ENCODE peak calls at places on chromosome 9, in nine cellular contexts. B is AG04450; R is IMR-90; V is SJCRH30; S is suprapubic skin; T is osteoblast; H is CD8-positive, alpha-beta memory T cell; W is tibial nerve; Q is ascending aorta. C is an unnamed sample.

GRCh38 chr9:137865581-137866145 is 11.9 kb upstream of the CACNA1B start:
- DNase-seq in W (no peak), R (no peak), V (no peak), H (no peak), B (no peak), Q (no peak), T (no peak), S (no peak), C (no peak)

GRCh38 chr9:70998962-70999361 is 122.5 kb downstream of the TRPM3 start:
- DNase-seq in S (no peak), R (peak; percentile 27), H (no peak), B (no peak), T (no peak), Q (no peak), V (no peak), W (no peak), C (no peak)

GRCh38 chr9:93958875-93959682 is 3.9 kb upstream of the BARX1 start:
- DNase-seq in V (no peak), H (no peak), W (no peak), B (no peak), Q (no peak), T (peak; percentile 98), R (peak; percentile 7), S (no peak), C (no peak)

GRCh38 chr9:715310-715709 is 126.2 kb upstream of the DMRT1 start:
- DNase-seq in H (no peak), R (no peak), B (no peak), S (no peak), Q (no peak), V (peak; percentile 20), W (peak; percentile 46), T (no peak), C (no peak)

GRCh38 chr9:87518702-87519335 is 21.2 kb downstream of the DAPK1 start:
- DNase-seq in V (no peak), Q (no peak), W (peak; percentile 62), T (no peak), H (no peak), B (no peak), S (no peak), R (no peak), C (no peak)

GRCh38 chr9:16001856-16002255 is 449.0 kb downstream of the CCDC171 start:
- DNase-seq in S (no peak), R (peak; percentile 53), T (no peak), Q (no peak), W (no peak), B (no peak), H (no peak), V (no peak), C (no peak)

GRCh38 chr9:81382281-81382680 is 307.1 kb downstream of the TLE1 start:
- DNase-seq in R (no peak), S (no peak), H (no peak), T (no peak), W (no peak), V (no peak), B (no peak), Q (no peak), C (no peak)

GRCh38 chr9:133970581-133970900 is 21.6 kb downstream of the VAV2 start:
- DNase-seq in R (no peak), H (no peak), B (no peak), Q (no peak), S (no peak), V (no peak), W (no peak), T (peak; percentile 55), C (no peak)

GRCh38 chr9:5336683-5337082 is 3.0 kb downstream of the RLN1 start:
- DNase-seq in T (no peak), W (no peak), H (peak; percentile 69), B (no peak), V (no peak), S (no peak), Q (no peak), R (no peak), C (peak; percentile 39)

GRCh38 chr9:88477300-88477751 is 57.7 kb upstream of the NXNL2 start:
- DNase-seq in V (no peak), Q (no peak), T (peak; percentile 71), H (no peak), S (no peak), R (peak; percentile 99), B (peak; percentile 82), W (no peak), C (no peak)

GRCh38 chr9:69136781-69137180 is 37.3 kb upstream of the TJP2 start:
- DNase-seq in V (peak; percentile 28), T (no peak), R (no peak), H (no peak), Q (peak; percentile 56), W (no peak), S (peak; percentile 56), B (no peak), C (no peak)

GRCh38 chr9:16154570-16155078 is 601.8 kb downstream of the CCDC171 start:
- DNase-seq in V (no peak), S (no peak), Q (peak; percentile 66), H (peak; percentile 38), B (no peak), R (no peak), T (no peak), W (no peak), C (peak; percentile 30)

GRCh38 chr9:129646654-129647053 is 4.7 kb upstream of the ASB6 start:
- DNase-seq in W (no peak), V (no peak), H (no peak), Q (no peak), R (no peak), T (no peak), S (no peak), B (no peak), C (no peak)

GRCh38 chr9:13580760-13581159 is 301.3 kb upstream of the MPDZ start:
- DNase-seq in Q (no peak), V (no peak), H (no peak), R (no peak), T (no peak), S (no peak), B (no peak), W (no peak), C (no peak)

GRCh38 chr9:137028013-137028280 is at the start of gene ABCA2:
- DNase-seq in S (no peak), Q (no peak), H (no peak), T (no peak), B (no peak), R (peak; percentile 12), W (no peak), V (no peak), C (no peak)

GRCh38 chr9:115524467-115525059 is 406.6 kb upstream of the TNC start:
- DNase-seq in V (peak; percentile 97), Q (peak; percentile 66), B (peak; percentile 55), H (no peak), S (no peak), R (peak; percentile 77), W (peak; percentile 60), T (no peak), C (no peak)

GRCh38 chr9:122389195-122389594 is 18.4 kb downstream of the PTGS1 start:
- DNase-seq in H (no peak), Q (no peak), T (no peak), R (no peak), S (peak; percentile 58), W (no peak), B (no peak), V (no peak), C (no peak)

GRCh38 chr9:122392714-122393113 is 21.9 kb downstream of the PTGS1 start:
- DNase-seq in S (no peak), Q (no peak), B (no peak), W (no peak), T (no peak), V (no peak), R (no peak), H (no peak), C (no peak)

GRCh38 chr9:122387526-122387925 is 16.7 kb downstream of the PTGS1 start:
- DNase-seq in H (no peak), T (no peak), R (no peak), W (no peak), V (no peak), Q (no peak), S (no peak), B (no peak), C (no peak)

GRCh38 chr9:122392284-122392683 is 21.5 kb downstream of the PTGS1 start:
- DNase-seq in Q (no peak), V (no peak), S (no peak), R (no peak), B (no peak), T (no peak), H (no peak), W (no peak), C (no peak)

DNA sequence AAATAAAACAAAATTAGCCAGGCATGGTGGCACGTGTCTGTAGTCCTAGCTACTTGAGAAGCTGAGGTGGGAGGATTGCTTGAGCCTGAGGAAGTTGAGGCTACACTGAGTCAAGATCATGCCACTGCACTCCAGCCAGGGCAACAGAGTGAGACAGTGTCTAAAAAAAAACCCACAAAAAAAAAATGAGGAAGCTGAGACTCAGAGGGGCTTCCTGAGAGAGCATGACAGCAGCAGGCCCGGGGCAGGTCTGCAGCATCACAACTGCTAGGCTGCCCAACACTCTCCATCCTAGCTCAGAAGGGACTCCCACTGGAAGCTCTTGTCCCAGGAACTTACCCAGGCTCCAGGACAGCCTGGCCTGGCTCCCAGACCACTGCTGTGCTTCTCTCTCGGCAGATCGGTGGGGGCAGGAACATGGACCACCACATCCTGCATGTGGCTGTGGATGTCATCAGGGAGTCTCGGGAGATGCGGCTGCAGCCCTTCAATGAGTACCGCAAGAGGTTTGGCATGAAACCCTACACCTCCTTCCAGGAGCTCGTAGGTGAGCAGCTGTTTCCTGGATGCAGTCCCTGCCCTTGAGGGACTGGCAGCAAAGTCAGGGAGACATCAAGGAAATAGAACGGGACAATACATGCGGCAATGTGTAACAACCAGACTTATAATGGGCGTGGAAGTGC is 19.1 kb downstream of the PTGS1 start:
- DNase-seq in W (no peak), T (no peak), S (no peak), H (no peak), Q (peak; percentile 33), V (peak; percentile 76), B (no peak), R (no peak), C (no peak)
- H3K27ac ChIP-seq in W (no peak overlapping the region), T (no peak overlapping the region), S (no peak overlapping the region), H (no peak overlapping the region), Q (no peak overlapping the region), V (no peak overlapping the region), B (no peak overlapping the region), R (no peak overlapping the region), C (no peak overlapping the region)

GRCh38 chr9:37328561-37329227 is 93.8 kb upstream of the GRHPR start:
- DNase-seq in Q (no peak), T (no peak), B (no peak), V (no peak), S (no peak), H (no peak), R (no peak), W (no peak), C (no peak)
- H3K27ac ChIP-seq in Q (no peak overlapping the region), T (no peak overlapping the region), B (no peak overlapping the region), V (no peak overlapping the region), S (no peak overlapping the region), H (no peak overlapping the region), R (no peak overlapping the region), W (no peak overlapping the region), C (no peak overlapping the region)

GRCh38 chr9:29640507-29640906 is 2067.2 kb upstream of the C9orf72 start:
- DNase-seq in V (no peak), T (no peak), Q (no peak), B (no peak), S (no peak), W (no peak), R (no peak), H (no peak), C (no peak)
- H3K27ac ChIP-seq in V (no peak overlapping the region), T (no peak overlapping the region), Q (no peak overlapping the region), B (no peak overlapping the region), S (no peak overlapping the region), W (no peak overlapping the region), R (no peak overlapping the region), H (no peak overlapping the region), C (no peak overlapping the region)

GRCh38 chr9:36415822-36416515 is 15.9 kb upstream of the RNF38 start:
- DNase-seq in V (no peak), W (no peak), B (no peak), H (no peak), Q (no peak), S (no peak), T (no peak), R (no peak), C (no peak)

GRCh38 chr9:36416870-36417269 is 16.8 kb upstream of the RNF38 start:
- DNase-seq in R (no peak), W (no peak), B (no peak), S (no peak), H (no peak), T (no peak), V (no peak), Q (no peak), C (no peak)
- H3K27ac ChIP-seq in R (no peak overlapping the region), W (no peak overlapping the region), B (no peak overlapping the region), S (no peak overlapping the region), H (no peak overlapping the region), T (no peak overlapping the region), V (no peak overlapping the region), Q (no peak overlapping the region), C (no peak overlapping the region)